ENCODE peak calls at places on chromosomes 6 and 20, in four cellular contexts. One of them, this sample, is unnamed.

GRCh38 chr20:39036851-39037250 is 74.7 kb downstream of the DHX35 start:
- DNase-seq in A549: no peak
- DNase-seq in HepG2: no peak
- DNase-seq in K562: no peak
- DNase-seq in this sample: peak

GRCh38 chr20:25000268-25000801 is 7.8 kb upstream of the APMAP start:
- DNase-seq in A549: peak
- DNase-seq in HepG2: no peak
- DNase-seq in K562: no peak
- DNase-seq in this sample: peak

GRCh38 chr6:156350337-156350736 is 426.8 kb upstream of the ARID1B start:
- DNase-seq in K562: no peak
- DNase-seq in HepG2: no peak
- DNase-seq in A549: no peak
- DNase-seq in this sample: no peak

GRCh38 chr6:26025047-26025893 is 62.0 kb upstream of the HFE start:
- DNase-seq in A549: no peak
- DNase-seq in K562: peak
- DNase-seq in HepG2: peak
- DNase-seq in this sample: peak

GRCh38 chr6:45533394-45533793 is 155.7 kb upstream of the SUPT3H start:
- DNase-seq in K562: no peak
- DNase-seq in HepG2: no peak
- DNase-seq in A549: no peak
- DNase-seq in this sample: peak

GRCh38 chr6:37860226-37860839 is 40.8 kb downstream of the ZFAND3 start:
- DNase-seq in A549: peak
- DNase-seq in HepG2: peak
- DNase-seq in K562: peak
- DNase-seq in this sample: peak

GRCh38 chr20:33059741-33060390 is 6.2 kb downstream of the BPIFB3 start:
- DNase-seq in K562: no peak
- DNase-seq in HepG2: no peak
- DNase-seq in A549: no peak
- DNase-seq in this sample: no peak

GRCh38 chr20:35226126-35226774 is at the start of gene MMP24:
- DNase-seq in A549: no peak
- DNase-seq in HepG2: no peak
- DNase-seq in K562: no peak
- DNase-seq in this sample: no peak

GRCh38 chr6:25601797-25602679 is 50.0 kb upstream of the SCGN start:
- DNase-seq in HepG2: peak
- DNase-seq in K562: peak
- DNase-seq in A549: peak
- DNase-seq in this sample: peak

GRCh38 chr6:127342296-127342945 is 988 bp downstream of the ECHDC1 start:
- DNase-seq in A549: no peak
- DNase-seq in K562: no peak
- DNase-seq in HepG2: peak
- DNase-seq in this sample: peak

GRCh38 chr6:93779086-93779858 is 359.9 kb upstream of the EPHA7 start:
- DNase-seq in A549: no peak
- DNase-seq in K562: no peak
- DNase-seq in HepG2: no peak
- DNase-seq in this sample: no peak

GRCh38 chr6:45654673-45655072 is 276.9 kb upstream of the SUPT3H start:
- DNase-seq in HepG2: no peak
- DNase-seq in K562: no peak
- DNase-seq in A549: no peak
- DNase-seq in this sample: peak

GRCh38 chr20:38665094-38665493 is 59.2 kb upstream of the SLC32A1 start:
- DNase-seq in A549: no peak
- DNase-seq in HepG2: peak
- DNase-seq in K562: no peak
- DNase-seq in this sample: no peak

GRCh38 chr20:50834599-50835005 is 39.7 kb downstream of the BCAS4 start:
- DNase-seq in K562: no peak
- DNase-seq in A549: no peak
- DNase-seq in HepG2: peak
- DNase-seq in this sample: peak

GRCh38 chr20:50077818-50078601 is 34.9 kb downstream of the UBE2V1 start:
- DNase-seq in A549: no peak
- DNase-seq in HepG2: no peak
- DNase-seq in K562: no peak
- DNase-seq in this sample: no peak

GRCh38 chr6:157289764-157290163 is 33.6 kb downstream of the TMEM242 start:
- DNase-seq in K562: no peak
- DNase-seq in A549: no peak
- DNase-seq in HepG2: no peak
- DNase-seq in this sample: no peak

GRCh38 chr6:119351005-119351394 is 1.4 kb upstream of the MAN1A1 start:
- DNase-seq in HepG2: no peak
- DNase-seq in A549: no peak
- DNase-seq in K562: peak
- DNase-seq in this sample: peak

GRCh38 chr6:13457577-13457976 is 29.8 kb downstream of the GFOD1 start:
- DNase-seq in A549: no peak
- DNase-seq in HepG2: no peak
- DNase-seq in K562: no peak
- DNase-seq in this sample: peak

GRCh38 chr6:149905911-149906371 is 8.0 kb upstream of the RAET1E start:
- DNase-seq in K562: no peak
- DNase-seq in HepG2: no peak
- DNase-seq in A549: no peak
- DNase-seq in this sample: no peak

GRCh38 chr20:10786678-10787077 is 112.9 kb upstream of the JAG1 start:
- DNase-seq in HepG2: no peak
- DNase-seq in K562: no peak
- DNase-seq in A549: no peak
- DNase-seq in this sample: no peak

GRCh38 chr6:115551510-115551909 is 509.2 kb downstream of the FRK start:
- DNase-seq in A549: no peak
- DNase-seq in K562: no peak
- DNase-seq in HepG2: no peak
- DNase-seq in this sample: no peak

GRCh38 chr6:80165143-80165542 is 58.7 kb downstream of the BCKDHB start:
- DNase-seq in K562: no peak
- DNase-seq in HepG2: no peak
- DNase-seq in A549: no peak
- DNase-seq in this sample: peak

GRCh38 chr20:14418441-14418840 is 81.0 kb upstream of the FLRT3 start:
- DNase-seq in HepG2: no peak
- DNase-seq in A549: no peak
- DNase-seq in K562: no peak
- DNase-seq in this sample: no peak

GRCh38 chr6:131923356-131923755 is 27.8 kb downstream of the CCN2 start:
- DNase-seq in HepG2: peak
- DNase-seq in K562: peak
- DNase-seq in A549: no peak
- DNase-seq in this sample: peak

GRCh38 chr6:63731946-63732735 is 96.5 kb downstream of the PHF3 start:
- DNase-seq in HepG2: no peak
- DNase-seq in K562: no peak
- DNase-seq in A549: no peak
- DNase-seq in this sample: peak

GRCh38 chr6:23650676-23651075 is 475.3 kb upstream of the NRSN1 start:
- DNase-seq in HepG2: no peak
- DNase-seq in K562: no peak
- DNase-seq in A549: no peak
- DNase-seq in this sample: no peak

GRCh38 chr6:139763468-139764214 is 389.2 kb upstream of the CITED2 start:
- DNase-seq in K562: no peak
- DNase-seq in HepG2: no peak
- DNase-seq in A549: no peak
- DNase-seq in this sample: peak

GRCh38 chr20:32278199-32278643 is 770 bp downstream of the KIF3B start:
- DNase-seq in A549: no peak
- DNase-seq in K562: no peak
- DNase-seq in HepG2: no peak
- DNase-seq in this sample: peak

GRCh38 chr20:3209023-3209945 is at the start of gene ITPA:
- DNase-seq in K562: peak
- DNase-seq in A549: peak
- DNase-seq in HepG2: peak
- DNase-seq in this sample: peak
- TF ChIP-seq MAZ in K562: peak
- TF ChIP-seq MAZ in A549: no peak
- TF ChIP-seq MAZ in HepG2: peak
- TF ChIP-seq MAZ in this sample: peak

GRCh38 chr20:37502654-37503053 is 18.4 kb upstream of the NNAT start:
- DNase-seq in K562: no peak
- DNase-seq in A549: no peak
- DNase-seq in HepG2: no peak
- DNase-seq in this sample: no peak

GRCh38 chr20:37506166-37506725 is 14.8 kb upstream of the NNAT start:
- DNase-seq in HepG2: no peak
- DNase-seq in K562: no peak
- DNase-seq in A549: no peak
- DNase-seq in this sample: no peak

GRCh38 chr20:37504404-37505096 is 16.5 kb upstream of the NNAT start:
- DNase-seq in HepG2: no peak
- DNase-seq in A549: no peak
- DNase-seq in K562: no peak
- DNase-seq in this sample: peak

GRCh38 chr20:37503256-37503927 is 17.7 kb upstream of the NNAT start:
- DNase-seq in HepG2: no peak
- DNase-seq in A549: no peak
- DNase-seq in K562: no peak
- DNase-seq in this sample: no peak

GRCh38 chr20:37505263-37506165 is 15.5 kb upstream of the NNAT start:
- DNase-seq in K562: no peak
- DNase-seq in HepG2: peak
- DNase-seq in A549: no peak
- DNase-seq in this sample: no peak
- TF ChIP-seq MAZ in K562: no peak
- TF ChIP-seq MAZ in HepG2: no peak
- TF ChIP-seq MAZ in A549: no peak
- TF ChIP-seq MAZ in this sample: no peak

GRCh38 chr6:166589786-166590574 is 3.5 kb upstream of the RAMACL start:
- DNase-seq in K562: no peak
- DNase-seq in A549: no peak
- DNase-seq in HepG2: no peak
- DNase-seq in this sample: no peak

GRCh38 chr6:166591026-166591425 is 4.5 kb upstream of the RAMACL start:
- DNase-seq in A549: no peak
- DNase-seq in HepG2: no peak
- DNase-seq in K562: no peak
- DNase-seq in this sample: no peak

GRCh38 chr6:166587631-166588413 is 1.3 kb upstream of the RAMACL start:
- DNase-seq in A549: no peak
- DNase-seq in K562: no peak
- DNase-seq in HepG2: no peak
- DNase-seq in this sample: no peak

GRCh38 chr6:166588691-166589333 is 2.3 kb upstream of the RAMACL start:
- DNase-seq in HepG2: no peak
- DNase-seq in K562: no peak
- DNase-seq in A549: no peak
- DNase-seq in this sample: peak

GRCh38 chr6:166589334-166589731 is 2.9 kb upstream of the RAMACL start:
- DNase-seq in HepG2: no peak
- DNase-seq in K562: no peak
- DNase-seq in A549: no peak
- DNase-seq in this sample: no peak
- TF ChIP-seq MAZ in HepG2: no peak
- TF ChIP-seq MAZ in K562: no peak
- TF ChIP-seq MAZ in A549: no peak
- TF ChIP-seq MAZ in this sample: no peak

DNA sequence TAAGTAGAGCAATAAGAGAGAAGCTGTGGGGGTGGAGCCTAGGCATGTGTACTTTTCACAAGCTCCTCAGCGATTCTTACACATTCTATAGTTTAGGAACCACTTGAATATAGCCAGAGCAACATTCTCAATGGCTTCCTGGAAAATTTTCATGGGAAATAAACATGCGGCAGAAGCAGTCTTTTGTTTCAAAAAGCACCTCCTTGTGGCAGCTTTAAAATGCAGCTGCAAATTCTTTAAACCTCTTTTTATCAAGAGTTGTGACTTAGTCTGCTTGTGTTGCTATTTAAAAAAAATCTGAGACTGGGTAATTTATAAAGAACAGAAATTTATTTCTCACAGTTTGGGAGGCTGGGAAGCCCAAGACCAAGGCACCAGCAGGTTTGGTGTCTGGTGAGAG is 23.8 kb downstream of the NKX2-2 start:
- DNase-seq in K562: no peak
- DNase-seq in HepG2: no peak
- DNase-seq in A549: no peak
- DNase-seq in this sample: peak
- TF ChIP-seq MAZ in K562: no peak
- TF ChIP-seq MAZ in HepG2: no peak
- TF ChIP-seq MAZ in A549: no peak
- TF ChIP-seq MAZ in this sample: no peak

DNA sequence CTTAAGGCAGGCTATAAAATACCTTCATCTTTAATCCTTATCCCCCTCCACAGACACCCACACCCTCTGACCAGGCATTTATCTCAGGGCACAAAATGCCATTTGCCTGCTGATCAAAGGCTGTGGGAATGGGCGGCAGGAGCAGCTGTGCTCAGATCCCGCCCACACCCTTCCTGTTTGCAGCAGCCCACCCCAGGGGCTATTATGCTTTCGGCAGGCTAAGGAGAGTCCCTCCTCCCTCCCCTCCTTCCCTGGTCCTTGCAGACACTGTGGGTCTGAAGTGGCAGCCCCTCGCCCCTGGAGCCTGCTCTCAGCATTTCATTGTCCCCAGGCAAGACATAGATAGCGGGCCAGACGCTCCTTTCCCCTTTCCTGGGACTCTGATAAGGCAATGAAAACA is 220.8 kb upstream of the HEY2 start:
- DNase-seq in HepG2: no peak
- DNase-seq in K562: peak
- DNase-seq in A549: no peak
- DNase-seq in this sample: no peak
- TF ChIP-seq MAZ in HepG2: no peak
- TF ChIP-seq MAZ in K562: no peak
- TF ChIP-seq MAZ in A549: no peak
- TF ChIP-seq MAZ in this sample: no peak

DNA sequence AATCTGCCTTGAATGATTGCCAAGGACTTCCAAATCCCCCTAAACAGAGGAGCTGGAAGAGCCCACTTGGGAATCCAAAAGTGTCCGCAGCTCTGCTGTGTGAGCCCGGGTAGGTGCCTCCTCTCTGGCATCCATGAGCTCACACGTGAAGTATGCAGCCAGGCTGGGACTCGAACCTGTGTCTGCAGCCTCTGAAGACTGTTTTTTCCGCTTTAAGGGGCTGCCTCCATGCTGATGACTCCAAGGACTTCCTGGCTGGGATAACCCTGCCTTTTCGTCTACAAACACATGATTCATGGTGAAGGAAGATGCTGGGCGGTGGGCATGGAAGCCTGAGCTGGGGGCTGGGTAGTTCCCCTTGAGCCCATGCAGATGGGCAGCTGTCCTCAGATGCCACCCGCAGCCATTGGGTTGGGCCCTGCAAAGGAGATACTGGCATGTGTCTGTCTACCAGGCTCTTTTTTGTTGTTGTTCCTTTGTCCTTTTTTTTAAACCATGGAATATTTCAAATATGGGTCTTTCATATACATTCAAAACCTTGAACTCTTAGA is 25.4 kb upstream of the CSNK2A1 start:
- DNase-seq in A549: no peak
- DNase-seq in K562: no peak
- DNase-seq in HepG2: no peak
- DNase-seq in this sample: no peak
- TF ChIP-seq MAZ in A549: no peak
- TF ChIP-seq MAZ in K562: no peak
- TF ChIP-seq MAZ in HepG2: no peak
- TF ChIP-seq MAZ in this sample: no peak

This sample was measured in IMR-90.